ENCODE peak calls at places on chromosome 9, in four cellular contexts. W is K562, Q is H1, S is HCT116. A is an unnamed sample.

GRCh38 chr9:75615284-75615683 is 275.2 kb upstream of the PCSK5 start:
- DNase-seq in W (no peak), Q (no peak), S (no peak), A (no peak)

GRCh38 chr9:17531642-17532254 is 47.1 kb upstream of the SH3GL2 start:
- DNase-seq in S (peak), Q (peak), W (peak), A (peak)

GRCh38 chr9:130191749-130192120 is 19.5 kb downstream of the NCS1 start:
- DNase-seq in Q (no peak), S (no peak), W (no peak), A (no peak)

GRCh38 chr9:17656889-17657288 is 78.0 kb downstream of the SH3GL2 start:
- DNase-seq in W (no peak), Q (no peak), S (no peak), A (no peak)

GRCh38 chr9:121322037-121322736 is 47.9 kb downstream of the STOM start:
- DNase-seq in Q (no peak), S (peak), W (no peak), A (no peak)

GRCh38 chr9:113574381-113575262 is 111.1 kb downstream of the RGS3 start:
- DNase-seq in W (no peak), Q (no peak), S (no peak), A (peak)

GRCh38 chr9:134469041-134469875 is 143.0 kb downstream of the RXRA start:
- DNase-seq in S (no peak), W (no peak), Q (no peak), A (no peak)

GRCh38 chr9:128845186-128845931 is 15.8 kb upstream of the SPOUT1 start:
- DNase-seq in S (no peak), W (peak), Q (no peak), A (peak)

GRCh38 chr9:73230257-73230656 is 78.6 kb downstream of the ANXA1 start:
- DNase-seq in Q (no peak), S (no peak), W (no peak), A (no peak)

GRCh38 chr9:105243015-105243686 is 1.3 kb upstream of the SLC44A1 start:
- DNase-seq in W (no peak), S (no peak), Q (no peak), A (peak)

GRCh38 chr9:138044485-138045383 is 167.2 kb downstream of the CACNA1B start:
- DNase-seq in Q (peak), W (no peak), S (no peak), A (no peak)

GRCh38 chr9:113646491-113646890 is 183.0 kb downstream of the RGS3 start:
- DNase-seq in Q (no peak), W (no peak), S (no peak), A (no peak)

GRCh38 chr9:74277532-74277931 is 219.6 kb upstream of the RORB start:
- DNase-seq in S (no peak), Q (no peak), W (no peak), A (no peak)

GRCh38 chr9:125204477-125204876 is 4.1 kb downstream of the RABEPK start:
- DNase-seq in Q (no peak), W (no peak), S (no peak), A (no peak)

GRCh38 chr9:22682536-22683392 is 236.1 kb downstream of the DMRTA1 start:
- DNase-seq in W (no peak), S (no peak), Q (no peak), A (no peak)

GRCh38 chr9:114285166-114285867 is 37.6 kb upstream of the ORM1 start:
- DNase-seq in W (no peak), Q (no peak), S (no peak), A (no peak)

GRCh38 chr9:137784641-137785513 is 92.7 kb upstream of the CACNA1B start:
- DNase-seq in Q (no peak), W (no peak), S (no peak), A (no peak)

GRCh38 chr9:95552814-95553546 is 36.2 kb upstream of the PTCH1 start:
- DNase-seq in Q (peak), W (no peak), S (no peak), A (no peak)

GRCh38 chr9:129665008-129665771 is at the start of gene PRRX2:
- DNase-seq in W (no peak), S (no peak), Q (peak), A (peak)

GRCh38 chr9:128895556-128895955 is 13.6 kb downstream of the LRRC8A start:
- DNase-seq in Q (peak), W (no peak), S (no peak), A (no peak)

GRCh38 chr9:38707885-38708640 is 11.9 kb downstream of the FAM240B start:
- DNase-seq in S (no peak), W (peak), Q (no peak), A (no peak)

GRCh38 chr9:114296338-114296737 is 26.6 kb upstream of the ORM1 start:
- DNase-seq in S (no peak), Q (no peak), W (no peak), A (no peak)

GRCh38 chr9:134028076-134028475 is 2.8 kb downstream of the BRD3OS start:
- DNase-seq in W (no peak), Q (no peak), S (no peak), A (no peak)

GRCh38 chr9:129750010-129750409 is 2.8 kb downstream of the PTGES start:
- DNase-seq in W (no peak), S (no peak), Q (no peak), A (no peak)

GRCh38 chr9:3956081-3956701 is 343.7 kb downstream of the GLIS3 start:
- DNase-seq in S (no peak), Q (no peak), W (no peak), A (no peak)

GRCh38 chr9:2299843-2300205 is 284.7 kb downstream of the SMARCA2 start:
- DNase-seq in Q (peak), W (no peak), S (no peak), A (no peak)

GRCh38 chr9:86064220-86064619 is 35.1 kb downstream of the GOLM1 start:
- DNase-seq in W (no peak), S (no peak), Q (no peak), A (no peak)

GRCh38 chr9:82320566-82320965 is 332.0 kb downstream of the SPATA31D1 start:
- DNase-seq in S (no peak), Q (no peak), W (no peak), A (no peak)

GRCh38 chr9:135066291-135066690 is 21.2 kb upstream of the OLFM1 start:
- DNase-seq in W (no peak), Q (no peak), S (no peak), A (no peak)

GRCh38 chr9:125261501-125262216 is at the start of gene GAPVD1:
- DNase-seq in W (peak), Q (peak), S (peak), A (peak)

DNA sequence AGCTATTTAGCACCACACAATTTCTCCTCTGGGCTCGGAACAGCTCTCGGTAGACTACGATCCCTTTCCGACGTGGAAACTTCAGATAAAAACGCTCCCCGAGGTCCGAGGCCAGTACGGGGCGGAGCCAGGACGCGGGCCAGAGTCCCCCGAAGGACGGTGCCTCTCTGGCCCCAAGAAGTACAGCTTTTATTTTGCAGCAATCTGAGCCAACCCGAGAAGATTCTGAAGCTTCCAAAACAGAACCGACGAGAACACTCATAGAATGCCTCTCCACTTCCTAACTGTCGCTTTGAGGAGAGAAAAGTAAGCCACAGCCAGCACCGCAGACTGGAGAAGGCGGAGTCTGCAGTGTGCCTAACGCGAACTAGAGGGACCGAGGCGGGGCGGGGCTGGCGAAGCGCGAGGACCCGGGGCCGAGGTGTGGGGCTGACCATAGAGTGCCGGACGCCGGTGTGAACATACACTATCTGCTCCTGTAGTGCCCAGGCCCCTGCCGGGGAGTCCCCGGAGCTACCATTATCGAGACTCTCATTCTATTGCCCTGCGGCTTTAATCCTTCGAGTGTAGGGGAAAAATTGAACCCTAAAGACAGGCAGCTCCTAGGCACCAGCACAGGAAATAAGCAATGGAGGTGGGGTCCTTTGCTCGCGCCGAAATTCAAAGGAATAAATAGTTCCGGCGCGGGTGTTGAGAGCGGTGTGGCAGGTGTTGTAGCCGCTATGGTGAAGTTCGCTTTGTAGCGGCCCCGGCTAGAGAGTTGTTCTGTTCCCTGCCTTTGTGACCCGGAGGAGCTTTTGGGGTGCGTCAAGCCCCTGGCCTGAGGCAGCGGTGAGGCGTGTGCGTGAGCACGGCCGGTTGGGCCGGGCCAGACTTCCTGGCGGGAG is at the start of gene SMC2:
- DNase-seq in Q (peak), S (peak), W (peak), A (peak)
- TF ChIP-seq JUND in Q (peak), S (no peak), W (no peak), A (no peak)

GRCh38 chr9:71642043-71642442 is 126.3 kb downstream of the CEMIP2 start:
- DNase-seq in S (no peak), Q (no peak), W (no peak), A (peak)
- TF ChIP-seq JUND in S (no peak), Q (no peak), W (no peak), A (no peak)

GRCh38 chr9:136140966-136141365 is 22.3 kb upstream of the TMEM250 start:
- DNase-seq in Q (no peak), S (no peak), W (no peak), A (no peak)

GRCh38 chr9:136142416-136142800 is 23.7 kb upstream of the TMEM250 start:
- DNase-seq in S (no peak), W (no peak), Q (peak), A (no peak)

GRCh38 chr9:136143215-136144001 is 24.7 kb upstream of the TMEM250 start:
- DNase-seq in S (no peak), W (peak), Q (peak), A (peak)

GRCh38 chr9:136142859-136143214 is 24.2 kb upstream of the TMEM250 start:
- DNase-seq in W (no peak), S (no peak), Q (no peak), A (no peak)

DNA sequence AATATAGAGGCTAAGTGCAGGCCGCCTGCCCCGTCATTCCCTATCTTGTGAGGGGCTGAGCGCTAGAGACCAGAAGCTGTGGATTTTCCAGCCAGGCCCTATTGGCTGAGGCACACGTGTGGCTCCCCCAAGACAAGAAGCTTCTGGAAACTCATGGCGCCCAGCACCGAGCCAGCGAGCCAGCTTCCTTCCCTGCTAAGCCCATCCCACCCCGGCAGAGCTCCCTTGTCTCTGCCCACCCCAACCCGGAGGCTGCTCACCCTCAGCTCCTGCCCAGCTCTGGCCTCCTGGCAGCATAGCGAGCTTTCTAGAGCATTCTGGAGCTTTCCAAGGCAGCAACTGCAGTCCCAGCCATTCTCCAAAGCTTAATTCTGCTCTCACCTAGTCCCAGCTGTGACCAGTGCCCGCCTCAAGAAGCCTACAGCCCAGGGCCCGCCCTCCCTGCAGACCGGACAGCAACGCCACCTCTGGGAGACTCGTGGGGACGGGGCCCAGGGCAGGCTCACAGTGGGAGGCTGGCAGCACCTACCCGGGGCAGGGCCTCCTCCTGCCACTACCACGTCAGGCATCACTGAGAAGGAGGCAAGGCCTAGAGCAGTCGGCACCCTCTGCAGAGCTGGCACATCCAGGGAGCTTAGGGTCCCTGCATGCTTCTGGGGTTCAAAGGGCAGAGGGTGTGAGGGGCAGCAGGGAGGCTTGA is 23.2 kb upstream of the TMEM250 start:
- DNase-seq in S (no peak), Q (no peak), W (no peak), A (no peak)
- TF ChIP-seq JUND in S (no peak), Q (no peak), W (no peak), A (no peak)

GRCh38 chr9:78563269-78563668 is 266.3 kb downstream of the PSAT1 start:
- DNase-seq in S (no peak), Q (peak), W (no peak), A (no peak)

GRCh38 chr9:78557540-78557939 is 260.6 kb downstream of the PSAT1 start:
- DNase-seq in W (no peak), Q (no peak), S (no peak), A (no peak)

GRCh38 chr9:78562021-78562420 is 265.1 kb downstream of the PSAT1 start:
- DNase-seq in Q (peak), W (no peak), S (no peak), A (no peak)

DNA sequence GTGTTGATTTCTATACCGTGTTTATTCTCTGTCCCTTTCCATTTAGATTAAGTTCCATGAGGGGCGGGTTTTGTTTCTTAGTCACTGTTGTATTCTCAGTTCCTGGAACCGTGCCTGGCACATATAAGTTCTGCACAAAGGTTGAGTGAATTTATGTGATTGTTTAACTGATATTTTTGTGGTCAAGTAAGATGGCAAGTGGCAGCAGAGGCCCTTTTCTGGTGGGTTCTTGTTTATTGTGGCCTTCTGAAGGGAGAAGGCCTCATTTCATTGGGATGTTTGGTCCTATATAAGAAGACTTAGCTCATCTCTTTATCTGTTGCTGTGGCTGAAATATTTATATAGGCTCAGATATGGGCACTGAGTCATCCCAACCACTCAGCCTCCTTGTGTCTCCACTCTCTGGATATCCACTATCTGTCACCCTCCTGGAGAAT is 262.5 kb downstream of the PSAT1 start:
- DNase-seq in S (no peak), Q (no peak), W (no peak), A (no peak)
- TF ChIP-seq JUND in S (no peak), Q (no peak), W (no peak), A (no peak)

GRCh38 chr9:136198605-136199083 is 6.3 kb downstream of the LHX3 start:
- DNase-seq in Q (peak), W (no peak), S (no peak), A (no peak)

GRCh38 chr9:136194540-136194939 is 10.4 kb downstream of the LHX3 start:
- DNase-seq in S (no peak), Q (no peak), W (no peak), A (no peak)

GRCh38 chr9:136197372-136197875 is 7.5 kb downstream of the LHX3 start:
- DNase-seq in S (no peak), Q (no peak), W (no peak), A (no peak)

GRCh38 chr9:136197930-136198604 is 6.9 kb downstream of the LHX3 start:
- DNase-seq in W (no peak), S (no peak), Q (no peak), A (no peak)

DNA sequence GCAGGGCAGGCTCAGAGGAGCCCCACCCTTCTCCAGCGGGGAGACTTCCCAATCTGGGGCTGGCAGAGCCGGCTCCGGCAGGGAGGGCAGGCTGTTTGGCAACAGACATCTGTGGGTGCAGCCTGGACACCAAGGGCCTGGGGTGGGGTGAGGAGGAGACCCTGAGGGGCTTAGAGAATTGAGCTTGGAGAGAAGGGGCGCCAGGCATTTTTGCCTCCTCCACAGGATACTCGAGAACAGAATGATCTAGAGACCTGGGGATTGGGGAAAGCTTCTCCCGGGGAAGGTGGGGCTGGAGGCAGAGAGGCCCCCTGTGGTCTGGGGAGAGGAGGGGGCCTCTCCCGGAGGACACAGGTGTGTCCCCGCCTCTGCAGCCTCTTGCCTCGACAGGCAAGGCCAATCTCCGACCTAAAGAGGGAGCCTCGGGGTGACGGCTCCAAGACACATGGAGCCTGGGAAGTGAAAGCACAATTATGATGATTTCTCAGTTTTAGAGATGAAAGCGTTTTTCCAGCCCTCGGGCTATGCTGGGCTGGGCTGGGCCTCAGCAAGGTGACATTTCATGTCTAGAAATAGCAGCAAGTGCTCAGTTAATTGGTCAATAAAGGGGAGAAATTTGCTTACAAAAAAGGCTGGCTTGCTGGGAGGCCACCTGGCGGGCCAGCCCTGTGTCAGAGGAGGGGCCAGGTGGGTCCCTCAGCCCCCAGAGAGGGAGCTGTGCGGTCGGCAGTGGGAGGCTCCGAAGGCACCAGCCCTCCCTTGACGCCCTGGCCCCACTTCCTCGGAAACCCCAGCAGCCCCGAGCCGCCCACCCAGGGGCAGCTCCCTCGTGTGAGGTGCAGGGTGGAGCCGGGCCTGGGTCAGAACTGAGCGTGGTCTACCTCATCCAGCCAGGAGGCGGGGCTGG is 8.2 kb downstream of the LHX3 start:
- DNase-seq in Q (peak), S (no peak), W (no peak), A (no peak)
- TF ChIP-seq JUND in Q (no peak), S (no peak), W (no peak), A (no peak)

DNA sequence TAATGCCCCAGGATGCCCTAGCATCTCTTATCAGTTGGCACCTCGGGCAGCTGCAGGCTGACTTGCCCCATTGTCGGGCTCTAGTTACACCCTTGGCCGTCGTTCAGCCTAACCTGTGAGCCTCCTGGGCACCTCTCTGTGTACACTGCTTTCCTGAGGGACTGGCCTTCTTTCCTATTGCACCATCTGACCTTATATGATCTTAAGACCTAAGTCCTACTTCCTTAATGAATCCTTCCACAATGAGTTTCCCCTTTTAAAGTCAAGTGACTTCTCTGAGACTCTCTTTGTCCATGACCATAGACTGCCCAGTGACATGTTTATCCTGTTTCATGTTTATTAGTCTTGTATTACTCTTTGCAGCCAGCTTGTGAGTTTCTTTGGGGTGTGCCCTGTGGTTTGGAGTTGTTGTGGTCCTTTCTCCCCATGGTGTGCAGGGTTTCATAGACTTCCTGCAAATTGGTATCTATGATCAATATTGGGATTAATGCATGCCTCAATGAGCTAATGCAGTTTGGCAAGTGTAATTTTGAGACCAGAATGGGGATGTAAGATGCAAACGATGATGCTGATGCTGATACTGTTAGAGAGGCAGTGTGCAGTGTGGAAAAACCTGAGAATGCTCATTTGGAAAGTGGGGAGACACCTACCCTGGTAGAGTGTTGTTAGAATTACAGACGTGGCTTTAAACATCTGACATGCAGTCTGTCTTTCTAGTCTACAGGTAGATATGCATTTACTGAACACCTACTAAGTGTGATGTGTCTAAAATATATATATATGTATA is 5.0 kb downstream of the DAPK1 start:
- DNase-seq in S (no peak), Q (no peak), W (no peak), A (no peak)
- TF ChIP-seq JUND in S (no peak), Q (no peak), W (no peak), A (no peak)

A was measured in T47D.